ENCODE peak calls at places on chromosome 22, in six cellular contexts. One of them, this sample, is unnamed.
A peak's percentile ranks its signal among the peaks of the same experiment; 100 is the strongest.

GRCh38 chr22:29310863-29311339 is 4.5 kb downstream of the GAS2L1 start:
- DNase-seq in activated CD4-positive, alpha-beta T cell treated with anti-CD3 and anti-CD28 coated beads for 4 hours: peak; percentile 71
- DNase-seq in Caki2: peak; percentile 95
- DNase-seq in GDM1: peak; percentile 28
- DNase-seq in HCT116: peak; percentile 75
- DNase-seq in posterior cingulate gyrus: peak; percentile 93
- DNase-seq in this sample: peak; percentile 78

GRCh38 chr22:27086728-27087450 is 429.5 kb downstream of the MIAT start:
- DNase-seq in Caki2: no peak
- DNase-seq in activated CD4-positive, alpha-beta T cell treated with anti-CD3 and anti-CD28 coated beads for 4 hours: no peak
- DNase-seq in GDM1: no peak
- DNase-seq in HCT116: no peak
- DNase-seq in posterior cingulate gyrus: no peak
- DNase-seq in this sample: no peak

GRCh38 chr22:46007848-46008261 is 30.9 kb upstream of the WNT7B start:
- DNase-seq in HCT116: no peak
- DNase-seq in posterior cingulate gyrus: peak; percentile 14
- DNase-seq in Caki2: no peak
- DNase-seq in activated CD4-positive, alpha-beta T cell treated with anti-CD3 and anti-CD28 coated beads for 4 hours: no peak
- DNase-seq in GDM1: no peak
- DNase-seq in this sample: no peak

GRCh38 chr22:37276771-37277170 is 5.5 kb upstream of the CYTH4 start:
- DNase-seq in Caki2: no peak
- DNase-seq in HCT116: no peak
- DNase-seq in posterior cingulate gyrus: no peak
- DNase-seq in activated CD4-positive, alpha-beta T cell treated with anti-CD3 and anti-CD28 coated beads for 4 hours: no peak
- DNase-seq in GDM1: no peak
- DNase-seq in this sample: no peak

GRCh38 chr22:42396621-42397331 is 35.4 kb downstream of the NFAM1 start:
- DNase-seq in posterior cingulate gyrus: no peak
- DNase-seq in activated CD4-positive, alpha-beta T cell treated with anti-CD3 and anti-CD28 coated beads for 4 hours: no peak
- DNase-seq in Caki2: peak; percentile 18
- DNase-seq in GDM1: no peak
- DNase-seq in HCT116: peak; percentile 3
- DNase-seq in this sample: peak; percentile 78

GRCh38 chr22:48080304-48081165 is 1318.1 kb downstream of the TBC1D22A start:
- DNase-seq in activated CD4-positive, alpha-beta T cell treated with anti-CD3 and anti-CD28 coated beads for 4 hours: no peak
- DNase-seq in Caki2: no peak
- DNase-seq in GDM1: no peak
- DNase-seq in posterior cingulate gyrus: no peak
- DNase-seq in HCT116: no peak
- DNase-seq in this sample: peak; percentile 34

GRCh38 chr22:49976439-49977175 is 16.0 kb downstream of the PIM3 start:
- DNase-seq in posterior cingulate gyrus: no peak
- DNase-seq in Caki2: no peak
- DNase-seq in HCT116: no peak
- DNase-seq in activated CD4-positive, alpha-beta T cell treated with anti-CD3 and anti-CD28 coated beads for 4 hours: peak; percentile 77
- DNase-seq in GDM1: peak; percentile 33
- DNase-seq in this sample: peak; percentile 55

GRCh38 chr22:21962655-21962949 is 10.0 kb upstream of the PPM1F start:
- DNase-seq in posterior cingulate gyrus: no peak
- DNase-seq in Caki2: no peak
- DNase-seq in HCT116: no peak
- DNase-seq in GDM1: no peak
- DNase-seq in activated CD4-positive, alpha-beta T cell treated with anti-CD3 and anti-CD28 coated beads for 4 hours: no peak
- DNase-seq in this sample: no peak

GRCh38 chr22:24443668-24444067 is 16.3 kb downstream of the ADORA2A start:
- DNase-seq in posterior cingulate gyrus: no peak
- DNase-seq in GDM1: no peak
- DNase-seq in Caki2: no peak
- DNase-seq in HCT116: no peak
- DNase-seq in activated CD4-positive, alpha-beta T cell treated with anti-CD3 and anti-CD28 coated beads for 4 hours: no peak
- DNase-seq in this sample: no peak

GRCh38 chr22:48580481-48580970 is 1247.1 kb downstream of the BRD1 start:
- DNase-seq in posterior cingulate gyrus: no peak
- DNase-seq in activated CD4-positive, alpha-beta T cell treated with anti-CD3 and anti-CD28 coated beads for 4 hours: no peak
- DNase-seq in HCT116: no peak
- DNase-seq in GDM1: no peak
- DNase-seq in Caki2: no peak
- DNase-seq in this sample: peak; percentile 48

GRCh38 chr22:19932367-19933206 is 9.0 kb upstream of the COMT start:
- DNase-seq in GDM1: peak; percentile 25
- DNase-seq in posterior cingulate gyrus: no peak
- DNase-seq in HCT116: no peak
- DNase-seq in Caki2: no peak
- DNase-seq in activated CD4-positive, alpha-beta T cell treated with anti-CD3 and anti-CD28 coated beads for 4 hours: no peak
- DNase-seq in this sample: no peak

GRCh38 chr22:31532060-31532459 is 35.7 kb downstream of the SFI1 start:
- DNase-seq in GDM1: no peak
- DNase-seq in activated CD4-positive, alpha-beta T cell treated with anti-CD3 and anti-CD28 coated beads for 4 hours: no peak
- DNase-seq in posterior cingulate gyrus: no peak
- DNase-seq in HCT116: no peak
- DNase-seq in Caki2: no peak
- DNase-seq in this sample: no peak

GRCh38 chr22:19984851-19985811 is 31.5 kb downstream of the ARVCF start:
- DNase-seq in GDM1: no peak
- DNase-seq in posterior cingulate gyrus: no peak
- DNase-seq in Caki2: no peak
- DNase-seq in activated CD4-positive, alpha-beta T cell treated with anti-CD3 and anti-CD28 coated beads for 4 hours: no peak
- DNase-seq in HCT116: no peak
- DNase-seq in this sample: no peak

GRCh38 chr22:30038219-30038618 is 42.0 kb upstream of the HORMAD2 start:
- DNase-seq in posterior cingulate gyrus: no peak
- DNase-seq in Caki2: peak; percentile 47
- DNase-seq in GDM1: no peak
- DNase-seq in activated CD4-positive, alpha-beta T cell treated with anti-CD3 and anti-CD28 coated beads for 4 hours: no peak
- DNase-seq in HCT116: no peak
- DNase-seq in this sample: no peak

GRCh38 chr22:45310331-45311032 is 748 bp downstream of the FAM118A start:
- DNase-seq in HCT116: no peak
- DNase-seq in Caki2: no peak
- DNase-seq in activated CD4-positive, alpha-beta T cell treated with anti-CD3 and anti-CD28 coated beads for 4 hours: no peak
- DNase-seq in GDM1: no peak
- DNase-seq in posterior cingulate gyrus: no peak
- DNase-seq in this sample: no peak

GRCh38 chr22:49544286-49544685 is 283.4 kb downstream of the BRD1 start:
- DNase-seq in posterior cingulate gyrus: no peak
- DNase-seq in HCT116: no peak
- DNase-seq in activated CD4-positive, alpha-beta T cell treated with anti-CD3 and anti-CD28 coated beads for 4 hours: no peak
- DNase-seq in GDM1: no peak
- DNase-seq in Caki2: no peak
- DNase-seq in this sample: no peak

GRCh38 chr22:42902875-42903510 is 45.9 kb upstream of the ARFGAP3 start:
- DNase-seq in HCT116: no peak
- DNase-seq in posterior cingulate gyrus: no peak
- DNase-seq in activated CD4-positive, alpha-beta T cell treated with anti-CD3 and anti-CD28 coated beads for 4 hours: no peak
- DNase-seq in GDM1: no peak
- DNase-seq in Caki2: no peak
- DNase-seq in this sample: no peak

GRCh38 chr22:35616043-35616442 is 1.1 kb downstream of the MB start:
- DNase-seq in Caki2: no peak
- DNase-seq in GDM1: no peak
- DNase-seq in posterior cingulate gyrus: no peak
- DNase-seq in HCT116: no peak
- DNase-seq in activated CD4-positive, alpha-beta T cell treated with anti-CD3 and anti-CD28 coated beads for 4 hours: no peak
- DNase-seq in this sample: no peak

GRCh38 chr22:44752285-44753188 is at the start of gene ARHGAP8:
- DNase-seq in activated CD4-positive, alpha-beta T cell treated with anti-CD3 and anti-CD28 coated beads for 4 hours: no peak
- DNase-seq in GDM1: no peak
- DNase-seq in posterior cingulate gyrus: no peak
- DNase-seq in HCT116: no peak
- DNase-seq in Caki2: no peak
- DNase-seq in this sample: peak; percentile 56

GRCh38 chr22:27881404-27881803 is 37.7 kb downstream of the PITPNB start:
- DNase-seq in Caki2: no peak
- DNase-seq in posterior cingulate gyrus: peak; percentile 19
- DNase-seq in GDM1: no peak
- DNase-seq in HCT116: no peak
- DNase-seq in activated CD4-positive, alpha-beta T cell treated with anti-CD3 and anti-CD28 coated beads for 4 hours: no peak
- DNase-seq in this sample: no peak

GRCh38 chr22:27135582-27135981 is 478.2 kb downstream of the MIAT start:
- DNase-seq in GDM1: no peak
- DNase-seq in Caki2: peak; percentile 26
- DNase-seq in posterior cingulate gyrus: no peak
- DNase-seq in HCT116: no peak
- DNase-seq in activated CD4-positive, alpha-beta T cell treated with anti-CD3 and anti-CD28 coated beads for 4 hours: no peak
- DNase-seq in this sample: no peak

GRCh38 chr22:38312261-38312800 is 4.9 kb downstream of the CSNK1E start:
- DNase-seq in HCT116: no peak
- DNase-seq in GDM1: no peak
- DNase-seq in posterior cingulate gyrus: no peak
- DNase-seq in activated CD4-positive, alpha-beta T cell treated with anti-CD3 and anti-CD28 coated beads for 4 hours: no peak
- DNase-seq in Caki2: no peak
- DNase-seq in this sample: no peak

GRCh38 chr22:48284671-48285070 is 1522.2 kb downstream of the TBC1D22A start:
- DNase-seq in HCT116: no peak
- DNase-seq in Caki2: no peak
- DNase-seq in activated CD4-positive, alpha-beta T cell treated with anti-CD3 and anti-CD28 coated beads for 4 hours: no peak
- DNase-seq in GDM1: no peak
- DNase-seq in posterior cingulate gyrus: no peak
- DNase-seq in this sample: no peak

GRCh38 chr22:27775698-27776409 is 25.7 kb downstream of the MN1 start:
- DNase-seq in Caki2: no peak
- DNase-seq in activated CD4-positive, alpha-beta T cell treated with anti-CD3 and anti-CD28 coated beads for 4 hours: no peak
- DNase-seq in posterior cingulate gyrus: no peak
- DNase-seq in GDM1: peak; percentile 66
- DNase-seq in HCT116: no peak
- DNase-seq in this sample: no peak

GRCh38 chr22:44455151-44455962 is 42.7 kb downstream of the RTL6 start:
- DNase-seq in activated CD4-positive, alpha-beta T cell treated with anti-CD3 and anti-CD28 coated beads for 4 hours: peak; percentile 56
- DNase-seq in GDM1: no peak
- DNase-seq in posterior cingulate gyrus: no peak
- DNase-seq in Caki2: no peak
- DNase-seq in HCT116: no peak
- DNase-seq in this sample: peak; percentile 92

GRCh38 chr22:49922484-49922883 is 4.0 kb downstream of the CRELD2 start:
- DNase-seq in activated CD4-positive, alpha-beta T cell treated with anti-CD3 and anti-CD28 coated beads for 4 hours: no peak
- DNase-seq in posterior cingulate gyrus: no peak
- DNase-seq in HCT116: no peak
- DNase-seq in Caki2: no peak
- DNase-seq in GDM1: no peak
- DNase-seq in this sample: no peak

GRCh38 chr22:26709617-26710390 is 52.4 kb downstream of the MIAT start:
- DNase-seq in Caki2: no peak
- DNase-seq in HCT116: no peak
- DNase-seq in posterior cingulate gyrus: no peak
- DNase-seq in GDM1: no peak
- DNase-seq in activated CD4-positive, alpha-beta T cell treated with anti-CD3 and anti-CD28 coated beads for 4 hours: no peak
- DNase-seq in this sample: no peak

GRCh38 chr22:47294571-47294970 is 532.1 kb downstream of the TBC1D22A start:
- DNase-seq in HCT116: no peak
- DNase-seq in posterior cingulate gyrus: no peak
- DNase-seq in Caki2: no peak
- DNase-seq in activated CD4-positive, alpha-beta T cell treated with anti-CD3 and anti-CD28 coated beads for 4 hours: no peak
- DNase-seq in GDM1: no peak
- DNase-seq in this sample: no peak

GRCh38 chr22:44570476-44571445 is 72.7 kb upstream of the RTL6 start:
- DNase-seq in HCT116: no peak
- DNase-seq in activated CD4-positive, alpha-beta T cell treated with anti-CD3 and anti-CD28 coated beads for 4 hours: no peak
- DNase-seq in posterior cingulate gyrus: peak; percentile 7
- DNase-seq in Caki2: no peak
- DNase-seq in GDM1: no peak
- DNase-seq in this sample: no peak

GRCh38 chr22:39487826-39488520 is 14.1 kb upstream of the MIEF1 start:
- DNase-seq in GDM1: no peak
- DNase-seq in activated CD4-positive, alpha-beta T cell treated with anti-CD3 and anti-CD28 coated beads for 4 hours: no peak
- DNase-seq in Caki2: no peak
- DNase-seq in posterior cingulate gyrus: no peak
- DNase-seq in HCT116: no peak
- DNase-seq in this sample: no peak

GRCh38 chr22:36239150-36239400 is 252 bp downstream of the APOL2 start:
- DNase-seq in Caki2: no peak
- DNase-seq in GDM1: no peak
- DNase-seq in HCT116: no peak
- DNase-seq in posterior cingulate gyrus: no peak
- DNase-seq in activated CD4-positive, alpha-beta T cell treated with anti-CD3 and anti-CD28 coated beads for 4 hours: no peak
- DNase-seq in this sample: peak; percentile 18

GRCh38 chr22:50144005-50144614 is 26.4 kb upstream of the PANX2 start:
- DNase-seq in Caki2: no peak
- DNase-seq in GDM1: no peak
- DNase-seq in posterior cingulate gyrus: no peak
- DNase-seq in activated CD4-positive, alpha-beta T cell treated with anti-CD3 and anti-CD28 coated beads for 4 hours: no peak
- DNase-seq in HCT116: no peak
- DNase-seq in this sample: no peak

This sample was measured in RPMI8226.